ENCODE peak calls at places on chromosomes 13 and 19, in seven cellular contexts. R is mammary epithelial cell, J is stomach, U is PC-9, V is foreskin keratinocyte, I is A673, E is heart right ventricle. M is an unnamed sample.
A peak's percentile ranks its signal among the peaks of the same experiment; 100 is the strongest.

GRCh38 chr13:106048386-106048785 is 487.1 kb downstream of the EFNB2 start:
- DNase-seq in R (no peak), J (no peak), U (no peak), V (no peak), I (no peak), E (no peak), M (no peak)

GRCh38 chr13:96044238-96044637 is 9.0 kb downstream of the UGGT2 start:
- DNase-seq in R (no peak), J (no peak), U (no peak), V (no peak), I (no peak), E (no peak), M (no peak)

GRCh38 chr19:47464619-47465018 is 7.1 kb downstream of the SLC8A2 start:
- DNase-seq in R (no peak), J (no peak), U (no peak), V (no peak), I (no peak), E (no peak), M (no peak)

GRCh38 chr19:49129238-49129583 is 9.9 kb downstream of the PPFIA3 start:
- DNase-seq in R (no peak), J (no peak), U (no peak), V (no peak), I (peak; percentile 46), E (no peak), M (no peak)

GRCh38 chr19:6678690-6679109 is 8.7 kb upstream of the TNFSF14 start:
- DNase-seq in R (peak; percentile 65), J (no peak), U (no peak), V (peak; percentile 62), I (no peak), E (no peak), M (peak; percentile 46)

GRCh38 chr13:30796833-30797601 is 61.7 kb downstream of the ALOX5AP start:
- DNase-seq in R (peak; percentile 64), J (no peak), U (no peak), V (peak; percentile 52), I (peak; percentile 49), E (no peak), M (no peak)

GRCh38 chr13:27425151-27425917 is 915 bp downstream of the GTF3A start:
- DNase-seq in R (peak; percentile 26), J (no peak), U (no peak), V (no peak), I (peak; percentile 7), E (no peak), M (no peak)

GRCh38 chr13:44373601-44374347 is at the start of gene SERP2:
- DNase-seq in R (no peak), J (no peak), U (no peak), V (no peak), I (peak; percentile 2), E (peak; percentile 41), M (no peak)

GRCh38 chr19:35120492-35120891 is 4.9 kb downstream of the FXYD3 start:
- DNase-seq in R (peak; percentile 98), J (no peak), U (peak; percentile 96), V (peak; percentile 97), I (no peak), E (no peak), M (peak; percentile 82)

GRCh38 chr19:55080121-55080914 is 4.6 kb downstream of the EPS8L1 start:
- DNase-seq in R (peak; percentile 58), J (peak; percentile 48), U (no peak), V (peak; percentile 71), I (peak; percentile 91), E (peak; percentile 56), M (no peak)

GRCh38 chr19:279656-280055 is 11.5 kb downstream of the PLPP2 start:
- DNase-seq in R (no peak), J (no peak), U (no peak), V (no peak), I (no peak), E (no peak), M (no peak)

GRCh38 chr19:2321565-2322283 is 6.7 kb downstream of the LSM7 start:
- DNase-seq in R (no peak), J (no peak), U (no peak), V (no peak), I (no peak), E (no peak), M (no peak)

GRCh38 chr13:30584332-30584731 is 33.4 kb upstream of the USPL1 start:
- DNase-seq in R (no peak), J (no peak), U (no peak), V (no peak), I (no peak), E (no peak), M (no peak)

GRCh38 chr13:30830638-30830965 is 75.5 kb upstream of the MEDAG start:
- DNase-seq in R (peak; percentile 40), J (no peak), U (peak; percentile 75), V (no peak), I (no peak), E (no peak), M (no peak)

GRCh38 chr13:87234981-87235380 is 436.2 kb upstream of the SLITRK5 start:
- DNase-seq in R (peak; percentile 40), J (no peak), U (no peak), V (no peak), I (no peak), E (no peak), M (no peak)

GRCh38 chr13:47119568-47120080 is 222.8 kb upstream of the HTR2A start:
- DNase-seq in R (no peak), J (no peak), U (no peak), V (no peak), I (no peak), E (no peak), M (no peak)

GRCh38 chr13:36904219-36904618 is 15.8 kb downstream of the SMAD9 start:
- DNase-seq in R (no peak), J (no peak), U (no peak), V (no peak), I (no peak), E (no peak), M (no peak)

GRCh38 chr13:39036212-39036611 is 1.7 kb downstream of the PROSER1 start:
- DNase-seq in R (peak; percentile 37), J (no peak), U (no peak), V (peak; percentile 35), I (no peak), E (no peak), M (no peak)

GRCh38 chr13:39942901-39943273 is 287.4 kb downstream of the COG6 start:
- DNase-seq in R (peak; percentile 68), J (peak; percentile 79), U (peak; percentile 53), V (peak; percentile 71), I (peak; percentile 90), E (peak; percentile 62), M (peak; percentile 10)

GRCh38 chr19:38705197-38706019 is 38.9 kb downstream of the CAPN12 start:
- DNase-seq in R (no peak), J (no peak), U (no peak), V (no peak), I (no peak), E (no peak), M (no peak)
- H3K27ac ChIP-seq in R (no peak overlapping the region), J (peak overlapping the region; percentile 74), U (peak overlapping the region; percentile 46), V (no peak overlapping the region), I (no peak overlapping the region), E (peak overlapping the region; percentile 87), M (peak overlapping the region; percentile 68)

GRCh38 chr19:12794936-12795335 is 3.6 kb downstream of the JUNB start:
- DNase-seq in R (no peak), J (no peak), U (no peak), V (no peak), I (no peak), E (no peak), M (no peak)
- H3K27ac ChIP-seq in R (no peak overlapping the region), J (peak overlapping the region; percentile 100), U (no peak overlapping the region), V (no peak overlapping the region), I (peak overlapping the region; percentile 98), E (peak overlapping the region; percentile 99), M (peak overlapping the region; percentile 100)

GRCh38 chr13:20823071-20823470 is 49.3 kb upstream of the EEF1AKMT1 start:
- DNase-seq in R (no peak), J (no peak), U (no peak), V (no peak), I (no peak), E (no peak), M (no peak)
- H3K27ac ChIP-seq in R (no peak overlapping the region), J (no peak overlapping the region), U (no peak overlapping the region), V (no peak overlapping the region), I (no peak overlapping the region), E (peak overlapping the region; percentile 53), M (no peak overlapping the region)

GRCh38 chr19:29690842-29691241 is 24.2 kb downstream of the C19orf12 start:
- DNase-seq in R (peak; percentile 48), J (no peak), U (peak; percentile 53), V (peak; percentile 43), I (peak; percentile 43), E (no peak), M (no peak)

GRCh38 chr19:29694166-29694565 is 20.9 kb downstream of the C19orf12 start:
- DNase-seq in R (no peak), J (no peak), U (no peak), V (no peak), I (no peak), E (no peak), M (no peak)

GRCh38 chr19:29696045-29696682 is 18.9 kb downstream of the C19orf12 start:
- DNase-seq in R (no peak), J (no peak), U (no peak), V (no peak), I (no peak), E (no peak), M (no peak)

GRCh38 chr19:29697523-29698261 is 17.4 kb downstream of the C19orf12 start:
- DNase-seq in R (no peak), J (no peak), U (no peak), V (no peak), I (no peak), E (no peak), M (no peak)

DNA sequence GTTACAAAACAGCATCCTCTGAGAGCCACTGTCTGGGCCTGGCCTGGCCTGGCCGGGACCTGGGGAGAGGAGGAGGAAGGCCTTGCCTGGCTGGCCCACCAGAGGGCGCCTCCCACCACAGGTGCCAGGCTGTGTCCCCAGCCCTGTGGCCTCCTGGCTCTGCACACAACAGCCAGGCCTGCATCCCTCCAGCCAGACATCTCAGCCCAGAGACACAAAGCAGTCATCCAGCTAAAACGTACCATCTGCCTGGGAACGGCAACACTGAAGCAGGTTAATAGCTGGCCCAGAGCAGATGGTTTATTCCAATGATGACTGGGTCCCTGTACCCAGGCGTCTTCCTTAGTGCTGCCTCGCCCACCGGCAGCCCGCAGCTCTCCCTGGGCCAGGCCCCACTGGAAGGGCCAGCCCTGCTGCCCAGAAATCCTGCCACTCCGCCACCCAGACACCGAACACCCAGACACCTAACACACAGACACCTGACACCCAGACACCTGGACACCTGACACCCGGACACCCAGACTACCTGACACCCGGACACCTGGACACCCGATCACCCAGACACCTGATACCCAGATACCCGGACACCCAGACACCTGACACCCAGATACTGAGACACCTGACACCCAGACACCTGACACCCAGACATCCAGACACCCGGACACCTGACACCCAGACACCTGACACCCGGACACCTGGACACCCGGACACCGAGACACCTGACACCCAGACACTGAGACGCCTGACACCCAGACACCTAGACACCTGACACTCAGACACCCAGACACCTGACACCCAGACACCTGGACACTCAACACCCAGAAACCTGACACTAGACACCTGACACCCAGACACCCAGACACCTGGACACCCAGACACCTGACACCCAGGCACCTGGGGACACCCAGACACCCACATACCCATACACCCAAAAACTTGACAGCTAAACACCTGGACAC is 20.1 kb downstream of the C19orf12 start:
- DNase-seq in R (peak; percentile 26), J (peak; percentile 82), U (peak; percentile 61), V (peak; percentile 12), I (peak; percentile 67), E (peak; percentile 73), M (no peak)
- H3K27ac ChIP-seq in R (no peak overlapping the region), J (no peak overlapping the region), U (no peak overlapping the region), V (no peak overlapping the region), I (no peak overlapping the region), E (no peak overlapping the region), M (no peak overlapping the region)